ENCODE peak calls at places on chromosome 14, in eight cellular contexts. P is colonic mucosa, D is heart right ventricle, N is suprapubic skin, T is AG04450, M is stomach, Q is DND-41, S is right lobe of liver. U is an unnamed sample. For H3K9me3, the result is how much of the 10 kb centered on the place peaks cover.

GRCh38 chr14:21025374-21026151 is 702 bp upstream of the NDRG2 start:
- DNase-seq in M (peak), Q (no peak), P (peak), T (no peak), D (peak), N (peak), S (peak), U (no peak)

GRCh38 chr14:51607677-51608076 is 44.0 kb upstream of the FRMD6 start:
- DNase-seq in D (no peak), S (no peak), N (no peak), Q (no peak), P (no peak), T (no peak), M (no peak), U (no peak)

GRCh38 chr14:59303216-59303615 is 114.7 kb downstream of the DAAM1 start:
- DNase-seq in D (no peak), N (no peak), M (no peak), Q (no peak), T (no peak), P (no peak), S (no peak), U (no peak)

GRCh38 chr14:94330857-94331256 is 7.7 kb upstream of the SERPINA6 start:
- DNase-seq in N (no peak), T (no peak), S (peak), D (no peak), Q (no peak), P (no peak), M (no peak), U (no peak)

GRCh38 chr14:66117600-66117999 is 368.6 kb upstream of the CCDC196 start:
- DNase-seq in S (no peak), M (no peak), Q (no peak), D (no peak), N (no peak), P (no peak), T (no peak), U (no peak)

GRCh38 chr14:29671034-29671433 is 256.6 kb downstream of the PRKD1 start:
- DNase-seq in S (no peak), M (no peak), N (no peak), Q (no peak), P (no peak), D (no peak), T (no peak), U (no peak)

GRCh38 chr14:89351364-89351957 is 65.6 kb downstream of the FOXN3 start:
- DNase-seq in S (peak), T (no peak), M (peak), D (no peak), N (no peak), Q (peak), P (peak), U (no peak)

GRCh38 chr14:37150414-37150813 is 22.0 kb downstream of the SLC25A21 start:
- DNase-seq in S (no peak), Q (no peak), D (no peak), M (no peak), N (no peak), T (peak), P (no peak), U (no peak)

GRCh38 chr14:103031566-103031911 is 25.8 kb downstream of the CDC42BPB start:
- DNase-seq in P (no peak), S (no peak), Q (no peak), M (no peak), N (no peak), D (no peak), T (no peak), U (no peak)

GRCh38 chr14:77024171-77024627 is 4.3 kb downstream of the IRF2BPL start:
- DNase-seq in D (no peak), M (no peak), P (peak), N (no peak), S (peak), Q (peak), T (no peak), U (peak)

GRCh38 chr14:60220917-60221316 is 28.1 kb upstream of the PPM1A start:
- DNase-seq in T (no peak), D (no peak), N (no peak), Q (no peak), P (no peak), M (no peak), S (no peak), U (no peak)

GRCh38 chr14:53529519-53529918 is 376.4 kb upstream of the DDHD1 start:
- DNase-seq in M (no peak), P (no peak), T (no peak), S (no peak), D (no peak), Q (no peak), N (no peak), U (no peak)

GRCh38 chr14:41297961-41298690 is 308.6 kb upstream of the LRFN5 start:
- DNase-seq in Q (no peak), D (no peak), T (no peak), S (no peak), N (no peak), M (no peak), P (no peak), U (no peak)

GRCh38 chr14:97459180-97459579 is 662.0 kb downstream of the VRK1 start:
- DNase-seq in D (no peak), P (no peak), M (no peak), N (no peak), T (no peak), Q (peak), S (no peak), U (no peak)

GRCh38 chr14:65476942-65477318 is 64.4 kb downstream of the FUT8 start:
- DNase-seq in N (no peak), D (no peak), M (no peak), S (no peak), P (no peak), T (no peak), Q (no peak), U (no peak)

GRCh38 chr14:57692671-57693070 is 173.2 kb downstream of the SLC35F4 start:
- DNase-seq in S (no peak), M (no peak), Q (no peak), D (no peak), N (no peak), T (peak), P (no peak), U (no peak)

GRCh38 chr14:75249251-75249957 is 29.2 kb upstream of the FOS start:
- DNase-seq in N (no peak), P (no peak), D (no peak), Q (peak), M (peak), S (no peak), T (no peak), U (peak)

GRCh38 chr14:92513204-92513965 is at the start of gene RIN3:
- DNase-seq in D (peak), P (peak), Q (no peak), S (peak), T (peak), M (no peak), N (no peak), U (peak)

GRCh38 chr14:94617366-94617941 is 5.3 kb downstream of the SERPINA3 start:
- DNase-seq in M (no peak), Q (no peak), S (no peak), N (no peak), T (no peak), D (no peak), P (no peak), U (no peak)

GRCh38 chr14:61326847-61327246 is 5.5 kb downstream of the PRKCH start:
- DNase-seq in S (peak), P (peak), Q (no peak), T (no peak), N (peak), M (peak), D (peak), U (no peak)

GRCh38 chr14:31884776-31885379 is 192.2 kb upstream of the ARHGAP5 start:
- DNase-seq in M (no peak), D (no peak), N (no peak), Q (no peak), P (no peak), T (no peak), S (no peak), U (no peak)

GRCh38 chr14:30243805-30244204 is 315.2 kb upstream of the G2E3 start:
- DNase-seq in D (no peak), Q (no peak), N (no peak), P (no peak), M (no peak), S (no peak), T (peak), U (no peak)

GRCh38 chr14:35386673-35387125 is 17.9 kb downstream of the NFKBIA start:
- DNase-seq in Q (no peak), S (no peak), M (no peak), P (no peak), D (peak), N (no peak), T (no peak), U (no peak)

GRCh38 chr14:94051115-94051514 is 25.0 kb downstream of the OTUB2 start:
- DNase-seq in Q (no peak), N (no peak), P (peak), D (peak), M (peak), S (no peak), T (peak), U (no peak)

GRCh38 chr14:34971801-34972200 is 11.0 kb upstream of the SRP54 start:
- DNase-seq in S (no peak), D (no peak), Q (no peak), N (no peak), M (no peak), P (no peak), T (no peak), U (no peak)

GRCh38 chr14:81176224-81176623 is 44.5 kb downstream of the GTF2A1 start:
- DNase-seq in S (no peak), P (no peak), N (no peak), Q (no peak), T (no peak), D (peak), M (peak), U (no peak)

GRCh38 chr14:75306917-75307699 is 28.5 kb downstream of the FOS start:
- DNase-seq in S (no peak), D (no peak), Q (no peak), T (no peak), M (no peak), P (no peak), N (peak), U (no peak)

DNA sequence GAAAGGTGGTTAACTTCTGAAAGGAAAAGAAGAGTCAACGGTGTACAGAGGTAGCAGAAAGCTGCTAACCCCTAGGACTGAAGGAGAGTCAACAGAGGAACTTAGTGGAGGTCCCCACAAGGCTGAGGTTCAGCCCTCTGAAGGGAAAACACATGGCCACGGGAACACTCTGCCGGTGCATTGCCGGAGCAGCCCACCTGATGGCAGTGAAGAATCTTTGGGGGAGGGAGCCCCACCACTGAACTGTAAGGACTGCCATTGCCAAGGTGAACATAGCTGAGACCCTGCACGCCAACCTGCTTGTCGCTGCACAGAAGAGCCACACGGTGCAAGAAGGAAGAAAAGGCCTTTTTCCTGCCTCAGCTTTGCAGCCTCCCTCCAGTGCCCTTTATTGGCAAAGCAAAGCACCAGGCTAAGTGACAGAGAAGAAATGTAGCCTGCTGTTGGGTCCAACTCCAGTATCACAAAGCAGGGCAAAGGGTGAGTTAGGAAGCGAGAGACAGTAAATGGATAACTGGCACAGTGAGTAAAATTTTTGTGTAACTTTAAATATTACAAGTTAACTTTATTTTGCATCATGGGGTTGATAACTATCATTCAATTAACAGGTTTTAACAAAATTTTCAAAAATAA is 76.9 kb downstream of the LIN52 start:
- DNase-seq in M (no peak), N (no peak), T (no peak), S (no peak), D (no peak), Q (no peak), P (no peak), U (no peak)
- TF ChIP-seq CTCF in M (no peak), N (no peak), T (no peak), S (no peak), D (no peak), Q (no peak), P (no peak), U (no peak)

DNA sequence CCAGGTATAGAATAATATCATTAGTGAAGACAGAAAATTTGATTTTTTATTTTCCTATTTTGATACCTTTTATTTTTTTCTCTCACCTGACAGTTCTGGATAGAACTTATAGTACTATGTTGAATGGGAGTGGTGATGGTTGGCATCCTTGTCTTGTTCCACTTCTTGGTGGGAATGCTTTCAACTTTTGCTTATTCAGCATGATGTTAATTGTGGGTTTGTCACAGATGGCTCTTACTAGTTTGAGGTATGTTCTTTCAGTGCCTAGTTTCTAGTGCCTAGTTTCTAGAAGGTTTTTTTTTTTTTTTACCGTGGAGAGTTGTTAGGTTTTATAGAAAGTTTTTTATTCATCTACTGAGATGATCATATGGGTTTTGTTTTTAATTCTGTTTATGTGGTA is 516.3 kb upstream of the NOVA1 start:
- DNase-seq in P (no peak), S (no peak), M (no peak), Q (no peak), D (no peak), T (no peak), N (no peak), U (no peak)
- H3K9me3 ChIP-seq in P (under half), S (under half), M (under half), Q (under half), D (under half), T (under half), N (under half), U (under half)

DNA sequence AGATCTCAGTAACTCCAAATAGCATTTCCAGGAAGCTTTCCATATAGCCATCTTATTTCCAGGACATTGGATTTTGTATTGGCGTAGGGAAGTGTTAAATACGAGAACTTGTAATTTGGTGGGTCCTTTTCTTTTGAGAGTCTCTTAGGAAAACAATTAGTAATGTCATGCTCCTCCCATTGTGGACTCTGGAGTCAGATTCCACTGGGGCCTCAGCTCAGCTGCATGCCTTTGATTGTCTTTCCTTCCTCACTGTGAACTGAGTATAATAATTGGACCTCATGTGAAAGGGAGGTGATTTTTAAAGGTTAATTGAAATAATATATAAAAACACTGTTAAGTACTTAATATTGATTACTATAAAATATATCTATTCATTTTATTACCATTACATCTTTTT is 462.6 kb downstream of the NPAS3 start:
- DNase-seq in Q (no peak), M (no peak), S (no peak), N (no peak), D (no peak), P (no peak), T (no peak), U (no peak)
- H3K27ac ChIP-seq in Q (no peak), M (no peak), S (no peak), N (no peak), D (no peak), P (no peak), T (no peak), U (no peak)

GRCh38 chr14:104509673-104510072 is 69.9 kb upstream of the C14orf180 start:
- DNase-seq in N (no peak), S (no peak), T (no peak), D (no peak), P (no peak), Q (no peak), M (no peak), U (no peak)
- TF ChIP-seq CTCF in N (no peak), S (no peak), T (no peak), D (no peak), P (no peak), Q (peak), M (no peak), U (no peak)

GRCh38 chr14:106610691-106611090 is 1084.3 kb downstream of the TMEM121 start:
- DNase-seq in P (no peak), D (no peak), T (no peak), S (no peak), N (no peak), M (no peak), Q (peak), U (no peak)

DNA sequence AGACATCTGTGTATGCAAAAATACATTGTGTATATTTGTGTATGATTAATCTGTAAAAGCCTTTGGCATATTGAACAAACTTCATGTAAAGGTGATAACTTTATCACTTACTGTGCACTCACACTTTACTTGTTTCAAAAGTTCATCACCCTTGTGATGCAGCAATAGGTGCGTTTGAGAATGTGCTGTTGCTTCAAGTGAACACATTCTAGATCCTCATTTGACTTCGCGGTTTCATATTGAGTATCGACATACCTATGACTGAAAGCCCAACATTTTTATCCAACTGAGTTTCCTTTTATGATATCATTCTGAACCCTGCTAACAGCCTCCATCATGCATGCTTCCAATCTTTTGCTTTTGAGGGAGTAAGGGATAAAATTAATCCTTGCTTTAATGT is 1086.9 kb downstream of the TMEM121 start:
- DNase-seq in S (no peak), T (no peak), Q (no peak), D (no peak), M (no peak), N (no peak), P (no peak), U (no peak)
- H3K9me3 ChIP-seq in S (under half), T (under half), Q (under half), D (under half), M (under half), N (under half), P (under half), U (under half)

GRCh38 chr14:38947343-38947742 is 155.7 kb downstream of the SEC23A start:
- DNase-seq in T (no peak), N (no peak), P (no peak), M (no peak), S (no peak), D (no peak), Q (no peak), U (no peak)

GRCh38 chr14:38948171-38948570 is 154.9 kb downstream of the SEC23A start:
- DNase-seq in N (no peak), Q (no peak), M (no peak), S (no peak), T (no peak), P (no peak), D (no peak), U (no peak)

GRCh38 chr14:38950676-38951075 is 152.4 kb downstream of the SEC23A start:
- DNase-seq in N (no peak), P (no peak), T (no peak), Q (no peak), S (no peak), M (no peak), D (no peak), U (no peak)

GRCh38 chr14:38951451-38951850 is 151.6 kb downstream of the SEC23A start:
- DNase-seq in M (no peak), P (no peak), Q (no peak), D (no peak), T (no peak), N (no peak), S (no peak), U (no peak)

GRCh38 chr14:38948576-38948975 is 154.5 kb downstream of the SEC23A start:
- DNase-seq in D (no peak), S (no peak), T (no peak), N (no peak), M (no peak), P (no peak), Q (no peak), U (no peak)
- H3K27ac ChIP-seq in D (no peak), S (no peak), T (no peak), N (no peak), M (no peak), P (no peak), Q (no peak), U (no peak)

U was measured in CD4-positive, alpha-beta T cell.